ENCODE peak calls at places on chromosomes 3 and 15, in eight cellular contexts. One of them, this sample, is unnamed.

GRCh38 chr3:129026728-129027543 is 25.8 kb downstream of the EFCC1 start:
- DNase-seq in breast epithelium: peak
- DNase-seq in bronchial epithelial cell: peak
- DNase-seq in A549: peak
- DNase-seq in RWPE1: peak
- DNase-seq in endothelial cell of umbilical vein: peak
- DNase-seq in HFFc6: no peak
- DNase-seq in RKO: peak
- DNase-seq in this sample: peak

GRCh38 chr3:139548801-139549200 is 9.3 kb upstream of the RBP1 start:
- DNase-seq in breast epithelium: no peak
- DNase-seq in bronchial epithelial cell: no peak
- DNase-seq in A549: no peak
- DNase-seq in RWPE1: no peak
- DNase-seq in endothelial cell of umbilical vein: no peak
- DNase-seq in HFFc6: no peak
- DNase-seq in RKO: no peak
- DNase-seq in this sample: no peak

GRCh38 chr3:38579146-38579545 is 70.3 kb downstream of the SCN5A start:
- DNase-seq in breast epithelium: no peak
- DNase-seq in bronchial epithelial cell: no peak
- DNase-seq in A549: no peak
- DNase-seq in RWPE1: no peak
- DNase-seq in endothelial cell of umbilical vein: no peak
- DNase-seq in HFFc6: no peak
- DNase-seq in RKO: no peak
- DNase-seq in this sample: no peak

GRCh38 chr3:94420941-94421340 is 358.1 kb downstream of the NSUN3 start:
- DNase-seq in breast epithelium: no peak
- DNase-seq in bronchial epithelial cell: no peak
- DNase-seq in A549: no peak
- DNase-seq in RWPE1: no peak
- DNase-seq in endothelial cell of umbilical vein: no peak
- DNase-seq in HFFc6: no peak
- DNase-seq in RKO: no peak
- DNase-seq in this sample: no peak

GRCh38 chr3:64457811-64458210 is 230.0 kb downstream of the ADAMTS9 start:
- DNase-seq in breast epithelium: no peak
- DNase-seq in bronchial epithelial cell: no peak
- DNase-seq in A549: no peak
- DNase-seq in RWPE1: no peak
- DNase-seq in endothelial cell of umbilical vein: no peak
- DNase-seq in HFFc6: no peak
- DNase-seq in RKO: no peak
- DNase-seq in this sample: no peak

GRCh38 chr3:46480481-46481195 is 15.9 kb upstream of the LTF start:
- DNase-seq in breast epithelium: peak
- DNase-seq in bronchial epithelial cell: no peak
- DNase-seq in A549: no peak
- DNase-seq in RWPE1: no peak
- DNase-seq in endothelial cell of umbilical vein: no peak
- DNase-seq in HFFc6: no peak
- DNase-seq in RKO: no peak
- DNase-seq in this sample: no peak

GRCh38 chr3:9175421-9175820 is 74.0 kb downstream of the SRGAP3 start:
- DNase-seq in breast epithelium: no peak
- DNase-seq in bronchial epithelial cell: peak
- DNase-seq in A549: peak
- DNase-seq in RWPE1: peak
- DNase-seq in endothelial cell of umbilical vein: no peak
- DNase-seq in HFFc6: peak
- DNase-seq in RKO: no peak
- DNase-seq in this sample: peak

GRCh38 chr3:165359005-165359404 is 162.8 kb upstream of the SLITRK3 start:
- DNase-seq in breast epithelium: no peak
- DNase-seq in bronchial epithelial cell: no peak
- DNase-seq in A549: no peak
- DNase-seq in RWPE1: no peak
- DNase-seq in endothelial cell of umbilical vein: no peak
- DNase-seq in HFFc6: no peak
- DNase-seq in RKO: no peak
- DNase-seq in this sample: no peak

GRCh38 chr3:133661454-133662255 is at the start of gene TOPBP1:
- DNase-seq in breast epithelium: peak
- DNase-seq in bronchial epithelial cell: peak
- DNase-seq in A549: peak
- DNase-seq in RWPE1: peak
- DNase-seq in endothelial cell of umbilical vein: peak
- DNase-seq in HFFc6: peak
- DNase-seq in RKO: peak
- DNase-seq in this sample: peak

GRCh38 chr3:38575279-38575843 is 74.1 kb downstream of the SCN5A start:
- DNase-seq in breast epithelium: no peak
- DNase-seq in bronchial epithelial cell: no peak
- DNase-seq in A549: no peak
- DNase-seq in RWPE1: no peak
- DNase-seq in endothelial cell of umbilical vein: no peak
- DNase-seq in HFFc6: no peak
- DNase-seq in RKO: no peak
- DNase-seq in this sample: no peak

GRCh38 chr15:68672781-68673205 is 94.0 kb downstream of the CORO2B start:
- DNase-seq in breast epithelium: no peak
- DNase-seq in bronchial epithelial cell: no peak
- DNase-seq in A549: no peak
- DNase-seq in RWPE1: no peak
- DNase-seq in endothelial cell of umbilical vein: no peak
- DNase-seq in HFFc6: no peak
- DNase-seq in RKO: peak
- DNase-seq in this sample: no peak

GRCh38 chr3:150323770-150324169 is 84.3 kb upstream of the TSC22D2 start:
- DNase-seq in breast epithelium: no peak
- DNase-seq in bronchial epithelial cell: no peak
- DNase-seq in A549: no peak
- DNase-seq in RWPE1: no peak
- DNase-seq in endothelial cell of umbilical vein: no peak
- DNase-seq in HFFc6: no peak
- DNase-seq in RKO: no peak
- DNase-seq in this sample: no peak

GRCh38 chr3:102087236-102087635 is 237.9 kb downstream of the NFKBIZ start:
- DNase-seq in breast epithelium: no peak
- DNase-seq in bronchial epithelial cell: no peak
- DNase-seq in A549: no peak
- DNase-seq in RWPE1: no peak
- DNase-seq in endothelial cell of umbilical vein: no peak
- DNase-seq in HFFc6: no peak
- DNase-seq in RKO: no peak
- DNase-seq in this sample: no peak